ENCODE peak calls at places on chromosomes 7 and 10, in seven cellular contexts. C is stimulated activated CD8-positive, alpha-beta memory T cell treated with anti-CD3 and anti-CD28 coated beads, Interleukin-7, amount 100 ng/mL, for 1 hour; J is SJCRH30; K is NCI-H226; X is AG04449; S is ACHN; Q is amygdala. D is an unnamed sample.

GRCh38 chr7:91565499-91566331 is 301.5 kb downstream of the FZD1 start:
- DNase-seq in C (no peak), J (no peak), K (no peak), X (no peak), S (no peak), Q (no peak), D (no peak)

GRCh38 chr7:29229056-29229455 is 34.5 kb downstream of the CHN2 start:
- DNase-seq in C (no peak), J (no peak), K (no peak), X (no peak), S (no peak), Q (no peak), D (no peak)

GRCh38 chr7:30661926-30662325 is 20.3 kb downstream of the CRHR2 start:
- DNase-seq in C (no peak), J (no peak), K (no peak), X (no peak), S (no peak), Q (no peak), D (no peak)

GRCh38 chr10:53601260-53601875 is 828.8 kb upstream of the MBL2 start:
- DNase-seq in C (no peak), J (peak), K (no peak), X (no peak), S (peak), Q (no peak), D (no peak)

GRCh38 chr7:150404172-150404784 is 25.1 kb downstream of the ZNF775 start:
- DNase-seq in C (no peak), J (no peak), K (no peak), X (no peak), S (no peak), Q (no peak), D (no peak)

GRCh38 chr10:68800196-68800595 is 27.1 kb upstream of the STOX1 start:
- DNase-seq in C (no peak), J (no peak), K (no peak), X (no peak), S (peak), Q (no peak), D (no peak)

GRCh38 chr10:124224331-124225028 is 131.1 kb upstream of the CHST15 start:
- DNase-seq in C (no peak), J (no peak), K (no peak), X (no peak), S (no peak), Q (no peak), D (no peak)

GRCh38 chr7:158586499-158587191 is 978 bp downstream of the PTPRN2 start:
- DNase-seq in C (no peak), J (no peak), K (no peak), X (no peak), S (no peak), Q (no peak), D (no peak)

GRCh38 chr7:97104719-97105129 is 12.8 kb upstream of the SDHAF3 start:
- DNase-seq in C (peak), J (peak), K (peak), X (no peak), S (peak), Q (peak), D (peak)

GRCh38 chr10:48764486-48764885 is 79.8 kb downstream of the WDFY4 start:
- DNase-seq in C (no peak), J (no peak), K (no peak), X (no peak), S (no peak), Q (no peak), D (no peak)

GRCh38 chr10:68861253-68861652 is 33.9 kb downstream of the STOX1 start:
- DNase-seq in C (no peak), J (no peak), K (no peak), X (no peak), S (no peak), Q (no peak), D (no peak)

GRCh38 chr7:132650498-132650897 is 74.2 kb upstream of the PLXNA4 start:
- DNase-seq in C (no peak), J (no peak), K (peak), X (peak), S (peak), Q (no peak), D (no peak)

GRCh38 chr7:6023974-6024435 is 7.2 kb upstream of the ANKRD61 start:
- DNase-seq in C (no peak), J (no peak), K (no peak), X (no peak), S (no peak), Q (no peak), D (no peak)

GRCh38 chr7:103680161-103681144 is 234.4 kb upstream of the SLC26A5 start:
- DNase-seq in C (no peak), J (peak), K (no peak), X (no peak), S (no peak), Q (no peak), D (no peak)

GRCh38 chr10:121662531-121662930 is 64.3 kb upstream of the FGFR2 start:
- DNase-seq in C (no peak), J (no peak), K (no peak), X (no peak), S (no peak), Q (no peak), D (no peak)

GRCh38 chr7:134483296-134483695 is 24.4 kb upstream of the AKR1B1 start:
- DNase-seq in C (no peak), J (no peak), K (no peak), X (no peak), S (no peak), Q (no peak), D (no peak)

GRCh38 chr10:128766915-128767314 is 640.7 kb upstream of the MKI67 start:
- DNase-seq in C (no peak), J (no peak), K (no peak), X (no peak), S (no peak), Q (no peak), D (no peak)

GRCh38 chr7:51705701-51706100 is 389.1 kb upstream of the COBL start:
- DNase-seq in C (no peak), J (no peak), K (no peak), X (no peak), S (no peak), Q (peak), D (no peak)

GRCh38 chr7:916291-916941 is 38.1 kb downstream of the ADAP1 start:
- DNase-seq in C (no peak), J (no peak), K (peak), X (no peak), S (no peak), Q (no peak), D (no peak)

GRCh38 chr10:100359529-100360150 is 12.6 kb downstream of the SCD start:
- DNase-seq in C (no peak), J (no peak), K (peak), X (no peak), S (no peak), Q (no peak), D (no peak)

GRCh38 chr10:66466622-66467021 is 459.2 kb upstream of the LRRTM3 start:
- DNase-seq in C (no peak), J (no peak), K (no peak), X (no peak), S (no peak), Q (no peak), D (no peak)

GRCh38 chr10:126634915-126635314 is 35.6 kb downstream of the C10orf90 start:
- DNase-seq in C (no peak), J (peak), K (no peak), X (no peak), S (no peak), Q (no peak), D (no peak)

GRCh38 chr10:24344695-24345473 is 135.9 kb downstream of the KIAA1217 start:
- DNase-seq in C (no peak), J (peak), K (no peak), X (no peak), S (no peak), Q (no peak), D (no peak)

GRCh38 chr7:80467069-80467468 is 44.8 kb downstream of the GNAT3 start:
- DNase-seq in C (no peak), J (peak), K (peak), X (no peak), S (no peak), Q (no peak), D (no peak)

GRCh38 chr7:137625197-137625596 is 221.6 kb downstream of the DGKI start:
- DNase-seq in C (no peak), J (peak), K (no peak), X (no peak), S (peak), Q (no peak), D (no peak)

GRCh38 chr7:116782177-116782711 is 80.1 kb upstream of the CAPZA2 start:
- DNase-seq in C (no peak), J (peak), K (no peak), X (peak), S (no peak), Q (no peak), D (no peak)

GRCh38 chr7:140475747-140476333 is 3.5 kb downstream of the MKRN1 start:
- DNase-seq in C (no peak), J (peak), K (peak), X (no peak), S (peak), Q (no peak), D (no peak)

GRCh38 chr7:135512135-135512887 is 2.4 kb upstream of the CNOT4 start:
- DNase-seq in C (no peak), J (peak), K (no peak), X (no peak), S (peak), Q (no peak), D (no peak)

GRCh38 chr10:109976657-109977056 is 31.1 kb upstream of the ADD3 start:
- DNase-seq in C (no peak), J (no peak), K (no peak), X (no peak), S (no peak), Q (no peak), D (no peak)

GRCh38 chr7:70183278-70183677 is 585.0 kb downstream of the AUTS2 start:
- DNase-seq in C (no peak), J (no peak), K (no peak), X (no peak), S (no peak), Q (no peak), D (no peak)

GRCh38 chr10:116752563-116752962 is 10.2 kb upstream of the HSPA12A start:
- DNase-seq in C (no peak), J (no peak), K (peak), X (no peak), S (no peak), Q (no peak), D (no peak)

GRCh38 chr10:70221030-70221429 is 12.2 kb downstream of the PPA1 start:
- DNase-seq in C (no peak), J (no peak), K (no peak), X (no peak), S (no peak), Q (no peak), D (no peak)

GRCh38 chr10:5411941-5412276 is 448 bp upstream of the NET1 start:
- DNase-seq in C (no peak), J (no peak), K (no peak), X (no peak), S (no peak), Q (no peak), D (no peak)

GRCh38 chr7:20785211-20786048 is 1.3 kb downstream of the SP8 start:
- DNase-seq in C (no peak), J (peak), K (no peak), X (no peak), S (peak), Q (no peak), D (no peak)

GRCh38 chr7:47932466-47933037 is 15.7 kb downstream of the PKD1L1 start:
- DNase-seq in C (no peak), J (no peak), K (no peak), X (no peak), S (no peak), Q (no peak), D (no peak)

GRCh38 chr7:130758429-130759056 is 24.5 kb upstream of the KLF14 start:
- DNase-seq in C (no peak), J (peak), K (peak), X (peak), S (peak), Q (no peak), D (no peak)

GRCh38 chr7:99224263-99224947 is 16.5 kb upstream of the KPNA7 start:
- DNase-seq in C (no peak), J (no peak), K (peak), X (no peak), S (peak), Q (no peak), D (no peak)

GRCh38 chr10:114429581-114430335 is 25.5 kb upstream of the AFAP1L2 start:
- DNase-seq in C (no peak), J (no peak), K (no peak), X (no peak), S (no peak), Q (no peak), D (no peak)

GRCh38 chr7:27765856-27766255 is 25.9 kb downstream of the TAX1BP1 start:
- DNase-seq in C (no peak), J (no peak), K (peak), X (no peak), S (no peak), Q (no peak), D (no peak)

GRCh38 chr10:37803269-37803668 is 54.1 kb downstream of the ZNF248 start:
- DNase-seq in C (no peak), J (no peak), K (no peak), X (no peak), S (no peak), Q (no peak), D (no peak)

D was measured in CD4-positive, alpha-beta T cell.